ENCODE peak calls at places on chromosomes 5 and 9, in eight cellular contexts. O, J, X, E, D, Q, R and A are unnamed samples.

GRCh38 chr5:157561105-157561504 is 14.5 kb downstream of the ADAM19 start:
- DNase-seq in E (no peak), D (no peak), R (no peak), X (no peak), J (no peak), Q (no peak), O (no peak), A (no peak)

GRCh38 chr9:113556877-113557593 is 93.5 kb downstream of the RGS3 start:
- DNase-seq in J (no peak), E (no peak), D (peak; percentile 24), Q (no peak), O (no peak), R (no peak), X (no peak), A (no peak)

GRCh38 chr5:43694027-43694426 is 91.0 kb downstream of the NNT start:
- DNase-seq in E (no peak), R (no peak), Q (no peak), J (no peak), D (no peak), X (no peak), O (no peak), A (no peak)

GRCh38 chr9:38356851-38357250 is 35.7 kb upstream of the ALDH1B1 start:
- DNase-seq in O (no peak), Q (no peak), J (no peak), D (no peak), E (no peak), X (no peak), R (no peak), A (no peak)

GRCh38 chr5:6448622-6449464 is at the start of gene UBE2QL1:
- DNase-seq in R (no peak), J (no peak), D (peak; percentile 76), Q (no peak), X (no peak), O (peak; percentile 32), E (peak; percentile 19), A (no peak)

GRCh38 chr5:83434929-83435328 is 36.6 kb upstream of the VCAN start:
- DNase-seq in R (no peak), D (no peak), J (no peak), E (no peak), O (no peak), Q (no peak), X (no peak), A (no peak)

GRCh38 chr5:72183231-72183630 is 76.0 kb downstream of the MAP1B start:
- DNase-seq in E (no peak), X (no peak), Q (no peak), D (no peak), J (no peak), R (no peak), O (no peak), A (no peak)

GRCh38 chr5:2173067-2173466 is 290.3 kb upstream of the IRX4 start:
- DNase-seq in J (no peak), O (no peak), Q (no peak), R (no peak), X (no peak), D (no peak), E (no peak), A (no peak)

GRCh38 chr5:36356915-36357314 is 55.2 kb upstream of the RANBP3L start:
- DNase-seq in O (no peak), X (no peak), E (no peak), J (no peak), Q (no peak), D (no peak), R (no peak), A (no peak)

GRCh38 chr5:119897537-119898370 is 268.4 kb downstream of the FAM170A start:
- DNase-seq in Q (no peak), E (no peak), J (no peak), X (no peak), R (no peak), D (no peak), O (no peak), A (no peak)

GRCh38 chr9:16032799-16033198 is 480.0 kb downstream of the CCDC171 start:
- DNase-seq in O (no peak), Q (peak; percentile 10), D (no peak), R (no peak), E (no peak), X (no peak), J (no peak), A (no peak)

GRCh38 chr9:121770415-121771273 is 119.2 kb downstream of the DAB2IP start:
- DNase-seq in J (no peak), Q (no peak), O (no peak), X (peak; percentile 38), D (peak; percentile 48), R (no peak), E (no peak), A (no peak)

GRCh38 chr9:128084746-128085145 is 16.7 kb downstream of the SLC25A25 start:
- DNase-seq in O (no peak), Q (no peak), J (no peak), X (no peak), D (no peak), E (no peak), R (no peak), A (no peak)

GRCh38 chr9:128080218-128080617 is 12.2 kb downstream of the SLC25A25 start:
- DNase-seq in J (no peak), D (no peak), O (no peak), R (no peak), X (no peak), E (no peak), Q (no peak), A (no peak)

GRCh38 chr9:128078504-128079434 is 10.7 kb downstream of the SLC25A25 start:
- DNase-seq in J (no peak), E (peak; percentile 62), X (no peak), Q (peak; percentile 79), O (peak; percentile 48), R (no peak), D (no peak), A (no peak)

GRCh38 chr9:128081052-128081451 is 13.0 kb downstream of the SLC25A25 start:
- DNase-seq in X (no peak), O (no peak), Q (no peak), R (no peak), J (no peak), E (no peak), D (no peak), A (peak; percentile 78)

DNA sequence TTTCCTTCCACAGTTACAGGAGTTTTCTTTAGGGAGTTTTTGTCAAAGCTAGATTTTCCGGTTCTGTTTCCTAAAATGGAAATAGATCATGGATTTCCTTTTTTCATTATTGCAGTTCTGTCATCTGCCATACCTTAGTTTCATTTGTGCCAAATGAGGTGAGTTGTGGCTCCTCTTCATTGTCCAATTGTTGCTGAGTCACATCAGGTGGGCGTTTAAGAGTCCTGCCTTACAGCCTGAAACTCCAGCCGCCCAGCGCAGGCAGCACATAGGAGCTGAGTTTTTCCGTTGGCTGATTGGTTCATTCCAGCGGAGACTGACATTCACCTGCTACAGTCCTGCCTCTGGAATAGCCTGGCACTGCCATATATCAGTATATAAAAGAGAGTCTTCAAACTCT is 14.1 kb downstream of the SLC25A25 start:
- DNase-seq in R (no peak), X (no peak), O (no peak), Q (peak; percentile 51), J (no peak), D (no peak), E (no peak), A (no peak)
- H3K4me1 ChIP-seq in R (peaks cover 44% of the 10 kb centered on the region), X (peaks cover 13% of the 10 kb centered on the region), O (peaks cover 56% of the 10 kb centered on the region), Q (peaks cover 65% of the 10 kb centered on the region), J (peaks cover 60% of the 10 kb centered on the region), D (peaks cover 43% of the 10 kb centered on the region), E (peaks cover 71% of the 10 kb centered on the region), A (no peaks in the 10 kb centered on the region)

DNA sequence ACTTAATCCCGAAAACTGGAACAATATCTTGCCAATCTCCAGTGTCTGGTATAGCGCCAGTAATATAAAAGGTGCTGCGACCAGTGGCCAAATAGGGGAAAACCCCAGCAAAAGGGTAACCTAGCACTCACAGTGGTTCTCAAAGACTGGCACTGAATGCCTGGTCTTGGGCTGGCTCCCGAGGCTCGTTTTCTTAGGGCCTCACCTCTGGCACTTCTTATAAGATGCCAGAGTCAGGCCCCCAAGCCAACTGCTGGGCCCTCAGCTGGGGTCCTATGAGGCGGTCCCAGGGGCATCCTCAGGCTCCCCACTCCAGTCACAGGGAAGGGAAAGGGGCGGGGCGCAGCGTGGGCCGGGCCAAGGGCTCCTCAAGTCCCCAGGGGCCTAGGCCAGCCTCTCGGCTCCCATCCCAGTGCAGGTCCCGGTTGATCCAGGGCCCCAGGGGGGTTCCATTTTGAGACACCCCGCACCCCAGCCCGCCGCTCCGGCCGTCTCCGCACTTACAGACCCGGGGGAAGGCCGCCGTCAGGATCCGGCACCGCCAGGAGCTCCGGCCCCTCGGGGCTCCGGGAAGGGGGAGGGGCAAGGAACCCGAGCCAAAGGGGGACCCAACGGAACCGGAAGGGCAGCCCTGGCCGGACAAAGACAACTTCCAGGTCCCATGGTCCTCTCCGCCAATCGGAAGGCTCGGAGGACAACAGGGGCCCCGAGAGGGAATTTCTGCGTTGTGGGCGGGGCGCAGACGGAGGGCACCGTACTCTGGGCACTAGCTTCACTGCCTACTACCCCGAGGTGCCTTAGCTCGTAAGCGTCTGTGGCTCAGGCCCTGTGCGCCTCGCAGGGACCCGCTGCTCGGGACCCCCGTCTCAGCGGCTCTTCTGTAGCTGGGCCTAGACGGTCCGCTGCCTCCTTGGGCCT is at the start of gene ZBTB26:
- DNase-seq in Q (peak; percentile 90), O (peak; percentile 94), X (peak; percentile 96), R (peak; percentile 70), J (peak; percentile 87), E (peak; percentile 96), D (peak; percentile 98), A (peak; percentile 90)
- H3K4me3 ChIP-seq in Q (peak within 1 kb of the TSS; percentile 96), O (peak within 1 kb of the TSS; percentile 84), X (peak within 1 kb of the TSS; percentile 93), R (peak within 1 kb of the TSS; percentile 85), J (peak within 1 kb of the TSS; percentile 69), E (peak within 1 kb of the TSS; percentile 91), D (peak within 1 kb of the TSS; percentile 74), A (peak within 1 kb of the TSS; percentile 86)

DNA sequence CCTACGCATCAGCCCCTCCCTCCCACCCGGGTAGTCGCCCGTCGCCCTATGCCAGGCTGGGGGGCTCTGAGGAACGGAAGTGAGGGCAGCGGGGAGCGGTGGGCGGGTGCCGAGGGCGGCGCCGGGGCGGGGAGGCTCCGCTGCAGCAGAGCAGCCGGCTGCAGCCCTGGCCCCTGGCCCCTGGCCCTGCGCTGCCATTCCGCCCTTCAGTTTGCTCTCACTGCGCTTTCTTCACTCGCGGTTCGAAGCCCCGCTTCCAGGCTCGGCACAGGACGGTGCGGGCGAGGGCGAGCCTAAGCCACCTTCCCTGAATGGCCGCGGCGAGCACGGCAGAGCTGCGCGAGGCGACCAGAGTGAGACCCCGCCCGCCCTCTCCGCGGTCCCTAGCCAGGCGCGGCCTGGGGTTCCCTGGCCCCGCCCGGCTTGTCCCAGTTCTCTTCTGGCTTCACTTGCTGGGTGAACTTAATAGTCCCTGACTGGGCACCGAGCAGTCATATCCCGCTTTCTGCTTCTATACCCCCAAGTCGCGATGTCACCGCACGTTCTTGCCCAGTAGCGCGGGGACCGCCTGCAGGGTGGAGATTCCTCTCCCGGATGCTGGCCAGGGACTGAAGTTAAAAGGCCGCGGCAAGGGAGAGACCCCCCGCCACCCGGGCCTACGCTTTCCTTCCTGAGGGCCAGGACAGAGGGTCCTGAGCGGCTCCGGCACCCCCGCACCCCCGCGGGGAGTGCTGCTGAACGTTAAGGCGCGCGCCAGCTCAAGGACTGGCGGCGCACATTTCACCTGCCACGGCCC is 618 bp upstream of the TRIM36 start:
- DNase-seq in D (peak; percentile 85), O (no peak), Q (no peak), X (peak; percentile 58), J (no peak), R (no peak), E (no peak), A (no peak)
- TF ChIP-seq POLR2A in D (no peak), O (no peak), Q (peak; percentile 70), X (no peak), J (no peak), R (no peak), E (peak; percentile 60), A (no peak)

DNA sequence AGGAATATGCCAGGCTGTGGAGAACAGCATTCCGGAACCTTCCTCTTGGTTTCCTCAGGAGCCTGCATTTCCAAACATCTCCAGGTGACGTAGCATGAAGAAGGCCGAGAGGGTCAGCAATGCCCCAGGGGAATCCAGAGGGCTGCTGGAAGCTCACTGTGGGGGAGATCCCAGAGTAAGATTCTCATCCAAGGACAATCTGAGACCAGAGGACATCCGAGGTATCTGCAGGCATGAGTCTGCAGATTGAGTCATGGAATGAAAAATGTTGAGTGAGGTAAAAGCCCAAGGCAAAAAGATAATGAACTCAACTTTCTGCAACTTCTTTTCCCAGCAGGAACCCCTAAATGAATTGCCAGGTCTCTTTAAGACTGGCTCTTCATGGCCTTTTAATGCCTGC is 73.5 kb downstream of the KIF4B start:
- DNase-seq in X (no peak), R (no peak), E (no peak), J (no peak), O (no peak), D (no peak), Q (no peak), A (no peak)
- H3K4me1 ChIP-seq in X (no peaks in the 10 kb centered on the region), R (peaks cover 2% of the 10 kb centered on the region), E (peaks cover 2% of the 10 kb centered on the region), J (peaks cover 9% of the 10 kb centered on the region), O (peaks cover 8% of the 10 kb centered on the region), D (no peaks in the 10 kb centered on the region), Q (peaks cover 9% of the 10 kb centered on the region), A (no peaks in the 10 kb centered on the region)